ENCODE peak calls at places on chromosomes 13 and 19, in five cellular contexts. N is GM10248, C is cardiac muscle cell, M is AG04450, K is keratinocyte. J is an unnamed sample.
A peak's percentile ranks its signal among the peaks of the same experiment; 100 is the strongest.

GRCh38 chr13:76048126-76048525 is 412.0 kb downstream of the LMO7 start:
- DNase-seq in N (no peak), C (no peak), M (no peak), K (no peak), J (no peak)

GRCh38 chr13:67619987-67620386 is 389.9 kb upstream of the PCDH9 start:
- DNase-seq in N (no peak), C (no peak), M (peak; percentile 7), K (no peak), J (no peak)

GRCh38 chr19:6060600-6061391 is 49.5 kb downstream of the RFX2 start:
- DNase-seq in N (no peak), C (no peak), M (no peak), K (peak; percentile 63), J (no peak)

GRCh38 chr13:77330009-77330471 is 3.1 kb upstream of the MYCBP2 start:
- DNase-seq in N (no peak), C (peak; percentile 15), M (no peak), K (no peak), J (no peak)

GRCh38 chr19:409515-410242 is 732 bp upstream of the C2CD4C start:
- DNase-seq in N (no peak), C (no peak), M (no peak), K (no peak), J (peak; percentile 63)

GRCh38 chr19:31418055-31418454 is 68.8 kb upstream of the TSHZ3 start:
- DNase-seq in N (no peak), C (no peak), M (no peak), K (no peak), J (no peak)

GRCh38 chr13:99617474-99618255 is 116.4 kb downstream of the TM9SF2 start:
- DNase-seq in N (peak; percentile 37), C (peak; percentile 70), M (no peak), K (no peak), J (no peak)

GRCh38 chr13:23554000-23554399 is 16.2 kb upstream of the TNFRSF19 start:
- DNase-seq in N (no peak), C (no peak), M (no peak), K (peak; percentile 62), J (no peak)

GRCh38 chr19:33788676-33789075 is 8.0 kb upstream of the KCTD15 start:
- DNase-seq in N (no peak), C (no peak), M (no peak), K (no peak), J (no peak)

GRCh38 chr13:94464771-94465170 is 14.7 kb downstream of the DCT start:
- DNase-seq in N (no peak), C (no peak), M (no peak), K (no peak), J (no peak)

GRCh38 chr19:7912144-7912696 is 2.4 kb upstream of the TGFBR3L start:
- DNase-seq in N (no peak), C (no peak), M (no peak), K (no peak), J (no peak)

GRCh38 chr13:50449465-50449864 is 394.0 kb downstream of the DLEU7 start:
- DNase-seq in N (no peak), C (no peak), M (no peak), K (no peak), J (no peak)

GRCh38 chr13:50130686-50131051 is 115.4 kb downstream of the KCNRG start:
- DNase-seq in N (no peak), C (peak; percentile 52), M (no peak), K (no peak), J (peak; percentile 36)

GRCh38 chr13:74442751-74443150 is 308.5 kb upstream of the KLF12 start:
- DNase-seq in N (no peak), C (no peak), M (no peak), K (peak; percentile 60), J (no peak)

GRCh38 chr13:102597029-102598015 is 536 bp downstream of the TPP2 start:
- DNase-seq in N (peak; percentile 30), C (peak; percentile 31), M (no peak), K (no peak), J (peak; percentile 39)

GRCh38 chr13:97211357-97211756 is 10.8 kb upstream of the MBNL2 start:
- DNase-seq in N (no peak), C (no peak), M (no peak), K (no peak), J (no peak)

GRCh38 chr13:70375718-70376117 is 267.5 kb upstream of the KLHL1 start:
- DNase-seq in N (no peak), C (no peak), M (no peak), K (no peak), J (no peak)

GRCh38 chr19:3094638-3095374 is 644 bp downstream of the GNA11 start:
- DNase-seq in N (no peak), C (peak; percentile 36), M (no peak), K (no peak), J (no peak)

GRCh38 chr13:91136806-91137205 is 210.7 kb upstream of the MIR17HG start:
- DNase-seq in N (no peak), C (no peak), M (no peak), K (no peak), J (no peak)

GRCh38 chr19:1833540-1833939 is 14.7 kb downstream of the REXO1 start:
- DNase-seq in N (no peak), C (no peak), M (no peak), K (no peak), J (no peak)

GRCh38 chr13:112690242-112690943 is 555 bp downstream of the ATP11A start:
- DNase-seq in N (peak; percentile 48), C (peak; percentile 23), M (no peak), K (no peak), J (peak; percentile 84)

GRCh38 chr19:23904406-23904805 is 10.3 kb upstream of the ZNF726 start:
- DNase-seq in N (no peak), C (no peak), M (no peak), K (no peak), J (no peak)

GRCh38 chr19:23906835-23907234 is 7.9 kb upstream of the ZNF726 start:
- DNase-seq in N (no peak), C (no peak), M (no peak), K (no peak), J (no peak)

GRCh38 chr19:23905771-23906170 is 8.9 kb upstream of the ZNF726 start:
- DNase-seq in N (no peak), C (no peak), M (no peak), K (no peak), J (no peak)

GRCh38 chr19:23909222-23909621 is 5.5 kb upstream of the ZNF726 start:
- DNase-seq in N (no peak), C (no peak), M (no peak), K (no peak), J (no peak)

GRCh38 chr19:23908165-23908564 is 6.5 kb upstream of the ZNF726 start:
- DNase-seq in N (no peak), C (no peak), M (no peak), K (no peak), J (no peak)
- TF ChIP-seq CTCF in N (no peak), C (no peak), M (no peak), K (no peak), J (no peak)

GRCh38 chr13:111058796-111059506 is 56.2 kb upstream of the ARHGEF7 start:
- DNase-seq in N (no peak), C (no peak), M (no peak), K (no peak), J (no peak)

GRCh38 chr13:111061338-111062045 is 53.6 kb upstream of the ARHGEF7 start:
- DNase-seq in N (no peak), C (no peak), M (no peak), K (no peak), J (no peak)

GRCh38 chr13:111062305-111062704 is 52.8 kb upstream of the ARHGEF7 start:
- DNase-seq in N (no peak), C (no peak), M (no peak), K (no peak), J (no peak)

GRCh38 chr13:111064661-111065060 is 50.4 kb upstream of the ARHGEF7 start:
- DNase-seq in N (no peak), C (no peak), M (no peak), K (no peak), J (no peak)

DNA sequence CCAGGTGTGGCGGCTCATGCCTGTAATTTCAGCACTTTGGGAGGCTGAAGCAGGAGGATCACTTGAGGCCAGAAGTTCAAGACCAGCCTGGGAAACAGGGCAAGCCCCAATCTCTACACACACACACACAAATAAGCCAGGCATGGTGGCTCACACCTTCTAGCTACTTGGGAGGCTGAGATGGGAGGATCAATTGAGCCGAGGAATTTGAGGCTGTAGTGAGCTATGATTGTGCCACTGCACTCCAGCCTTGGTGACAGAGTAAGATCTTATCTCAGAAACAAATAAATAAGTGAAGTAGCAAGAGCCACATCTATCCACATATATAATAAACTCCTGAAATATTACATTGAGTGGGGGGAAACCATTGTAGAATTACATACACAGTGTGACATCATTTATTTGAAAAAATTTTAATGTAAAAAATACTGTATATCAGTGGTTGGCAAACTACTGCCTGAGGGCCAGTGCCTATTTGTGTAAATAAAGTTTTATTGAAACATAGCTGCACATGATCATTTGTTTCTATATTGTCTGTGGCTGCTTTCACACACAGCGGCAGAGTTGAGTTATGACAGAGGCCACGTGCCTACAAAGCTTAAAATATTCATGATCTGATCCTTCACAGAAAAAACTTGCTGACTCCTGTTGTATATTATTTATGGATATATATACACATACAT is 54.7 kb upstream of the ARHGEF7 start:
- DNase-seq in N (no peak), C (no peak), M (no peak), K (no peak), J (no peak)
- TF ChIP-seq CTCF in N (no peak), C (no peak), M (no peak), K (no peak), J (no peak)

DNA sequence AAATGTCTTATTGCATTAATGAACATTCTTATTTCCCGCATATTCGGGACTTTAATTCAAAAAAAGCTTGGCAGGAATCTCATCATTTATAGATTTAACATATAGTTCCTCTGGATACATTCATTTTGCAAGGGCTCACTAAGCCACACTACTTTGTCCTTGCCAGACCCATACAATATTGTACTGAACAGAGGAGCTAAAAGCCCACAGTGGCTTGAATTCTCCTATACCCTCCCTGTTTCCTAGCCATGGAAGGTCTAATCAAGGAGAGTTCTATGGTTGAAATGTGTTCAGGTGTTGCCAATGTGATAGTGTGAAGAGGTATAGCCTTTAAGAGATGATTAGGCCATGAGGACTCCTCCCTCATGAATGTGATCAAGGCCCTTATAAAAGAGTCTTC is 298.9 kb downstream of the ENOX1 start:
- DNase-seq in N (no peak), C (no peak), M (no peak), K (no peak), J (no peak)
- TF ChIP-seq CTCF in N (no peak), C (no peak), M (no peak), K (no peak), J (no peak)

DNA sequence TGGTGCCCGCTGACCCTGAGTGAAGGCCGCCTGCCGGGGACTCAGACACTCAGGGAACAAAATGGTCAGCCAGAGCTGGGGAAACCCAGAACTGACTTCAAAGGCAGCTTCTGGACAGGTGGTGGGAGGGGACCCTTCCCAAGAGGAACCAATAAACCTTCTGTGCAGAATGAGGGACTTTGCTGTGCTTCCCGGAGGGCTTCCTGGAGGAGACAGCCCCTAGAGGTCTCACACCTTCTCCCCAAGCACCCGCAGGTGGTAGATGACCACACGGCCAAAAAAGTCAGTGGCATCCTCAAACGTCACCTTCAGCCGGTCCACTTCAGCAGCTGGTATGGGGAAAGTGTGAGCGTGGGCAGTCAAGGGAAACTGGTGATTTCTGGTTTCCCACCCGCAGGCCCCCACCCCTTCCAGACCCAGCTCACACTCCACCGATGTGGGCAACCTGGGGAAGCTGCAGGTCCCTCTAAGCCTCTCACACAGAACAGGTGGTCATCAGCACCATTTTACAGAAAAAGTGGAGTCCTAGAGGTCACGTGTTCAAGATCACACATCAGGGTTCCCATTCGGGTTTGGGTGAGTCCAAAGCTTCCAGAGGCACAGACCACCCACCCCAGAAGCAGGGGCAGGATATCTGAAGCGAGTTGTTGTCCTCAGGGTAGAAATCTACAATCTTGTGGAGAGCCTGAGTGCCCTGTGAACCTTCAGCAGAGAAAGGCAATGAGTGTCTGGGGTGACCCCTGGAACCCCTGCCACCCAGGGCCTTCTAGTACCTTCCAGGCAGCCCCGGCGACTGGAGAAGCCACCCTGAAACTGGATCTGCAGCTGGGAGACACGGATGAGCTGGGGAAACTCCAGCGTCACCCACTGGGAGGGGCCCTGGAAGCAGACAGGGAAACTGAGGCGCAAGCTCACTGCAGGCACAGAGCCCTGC is 1.2 kb downstream of the NR2C2AP start:
- DNase-seq in N (no peak), C (no peak), M (no peak), K (no peak), J (no peak)
- TF ChIP-seq CTCF in N (no peak), C (no peak), M (no peak), K (no peak), J (no peak)

J was measured in GM20000.